ENCODE peak calls at places on chromosomes 6 and 20, in seven cellular contexts. One of them, this sample, is unnamed.

GRCh38 chr6:15452182-15452941 is 206.5 kb downstream of the JARID2 start:
- DNase-seq in SK-N-SH: no peak
- DNase-seq in transverse colon: no peak
- DNase-seq in stomach: no peak
- DNase-seq in A549: no peak
- DNase-seq in tibial nerve: no peak
- DNase-seq in sigmoid colon: no peak
- DNase-seq in this sample: no peak

GRCh38 chr20:21433329-21433890 is 36.1 kb upstream of the NKX2-4 start:
- DNase-seq in SK-N-SH: no peak
- DNase-seq in transverse colon: no peak
- DNase-seq in stomach: no peak
- DNase-seq in A549: peak
- DNase-seq in tibial nerve: no peak
- DNase-seq in sigmoid colon: no peak
- DNase-seq in this sample: no peak

GRCh38 chr6:111777357-111777756 is 95.9 kb downstream of the FYN start:
- DNase-seq in SK-N-SH: no peak
- DNase-seq in transverse colon: no peak
- DNase-seq in stomach: no peak
- DNase-seq in A549: no peak
- DNase-seq in tibial nerve: no peak
- DNase-seq in sigmoid colon: no peak
- DNase-seq in this sample: no peak

GRCh38 chr20:37288091-37288490 is 1.4 kb upstream of the MANBAL start:
- DNase-seq in SK-N-SH: no peak
- DNase-seq in transverse colon: no peak
- DNase-seq in stomach: no peak
- DNase-seq in A549: no peak
- DNase-seq in tibial nerve: no peak
- DNase-seq in sigmoid colon: no peak
- DNase-seq in this sample: no peak

GRCh38 chr20:32830437-32830836 is 10.7 kb downstream of the MAPRE1 start:
- DNase-seq in SK-N-SH: no peak
- DNase-seq in transverse colon: peak
- DNase-seq in stomach: no peak
- DNase-seq in A549: peak
- DNase-seq in tibial nerve: peak
- DNase-seq in sigmoid colon: no peak
- DNase-seq in this sample: no peak

GRCh38 chr20:60372822-60373221 is 414.6 kb downstream of the CDH26 start:
- DNase-seq in SK-N-SH: no peak
- DNase-seq in transverse colon: no peak
- DNase-seq in stomach: no peak
- DNase-seq in A549: no peak
- DNase-seq in tibial nerve: no peak
- DNase-seq in sigmoid colon: no peak
- DNase-seq in this sample: no peak

GRCh38 chr6:131510094-131510493 is 62.9 kb upstream of the ARG1 start:
- DNase-seq in SK-N-SH: no peak
- DNase-seq in transverse colon: peak
- DNase-seq in stomach: no peak
- DNase-seq in A549: no peak
- DNase-seq in tibial nerve: no peak
- DNase-seq in sigmoid colon: no peak
- DNase-seq in this sample: no peak

GRCh38 chr6:88914180-88914579 is 49.2 kb downstream of the RNGTT start:
- DNase-seq in SK-N-SH: no peak
- DNase-seq in transverse colon: no peak
- DNase-seq in stomach: no peak
- DNase-seq in A549: no peak
- DNase-seq in tibial nerve: no peak
- DNase-seq in sigmoid colon: no peak
- DNase-seq in this sample: no peak

GRCh38 chr6:56556751-56557540 is 85.7 kb downstream of the DST start:
- DNase-seq in SK-N-SH: no peak
- DNase-seq in transverse colon: no peak
- DNase-seq in stomach: no peak
- DNase-seq in A549: no peak
- DNase-seq in tibial nerve: no peak
- DNase-seq in sigmoid colon: no peak
- DNase-seq in this sample: no peak

GRCh38 chr6:82364087-82365010 is 732 bp downstream of the TPBG start:
- DNase-seq in SK-N-SH: peak
- DNase-seq in transverse colon: peak
- DNase-seq in stomach: peak
- DNase-seq in A549: peak
- DNase-seq in tibial nerve: peak
- DNase-seq in sigmoid colon: peak
- DNase-seq in this sample: no peak

GRCh38 chr20:36575066-36575743 is 1.8 kb downstream of the TGIF2 start:
- DNase-seq in SK-N-SH: peak
- DNase-seq in transverse colon: peak
- DNase-seq in stomach: peak
- DNase-seq in A549: peak
- DNase-seq in tibial nerve: peak
- DNase-seq in sigmoid colon: peak
- DNase-seq in this sample: no peak

GRCh38 chr20:56463428-56463827 is 5.0 kb upstream of the RTF2 start:
- DNase-seq in SK-N-SH: no peak
- DNase-seq in transverse colon: no peak
- DNase-seq in stomach: no peak
- DNase-seq in A549: no peak
- DNase-seq in tibial nerve: no peak
- DNase-seq in sigmoid colon: no peak
- DNase-seq in this sample: no peak

GRCh38 chr20:45779011-45779915 is 12.4 kb downstream of the WFDC3 start:
- DNase-seq in SK-N-SH: no peak
- DNase-seq in transverse colon: peak
- DNase-seq in stomach: peak
- DNase-seq in A549: peak
- DNase-seq in tibial nerve: peak
- DNase-seq in sigmoid colon: peak
- DNase-seq in this sample: peak

GRCh38 chr20:58286729-58287128 is 22.8 kb upstream of the RAB22A start:
- DNase-seq in SK-N-SH: no peak
- DNase-seq in transverse colon: no peak
- DNase-seq in stomach: no peak
- DNase-seq in A549: no peak
- DNase-seq in tibial nerve: no peak
- DNase-seq in sigmoid colon: no peak
- DNase-seq in this sample: no peak

GRCh38 chr6:43355862-43356590 is 13.4 kb downstream of the ZNF318 start:
- DNase-seq in SK-N-SH: peak
- DNase-seq in transverse colon: peak
- DNase-seq in stomach: no peak
- DNase-seq in A549: peak
- DNase-seq in tibial nerve: no peak
- DNase-seq in sigmoid colon: no peak
- DNase-seq in this sample: no peak

GRCh38 chr20:23510000-23510590 is 19.2 kb downstream of the CST8 start:
- DNase-seq in SK-N-SH: no peak
- DNase-seq in transverse colon: no peak
- DNase-seq in stomach: no peak
- DNase-seq in A549: no peak
- DNase-seq in tibial nerve: no peak
- DNase-seq in sigmoid colon: no peak
- DNase-seq in this sample: peak

DNA sequence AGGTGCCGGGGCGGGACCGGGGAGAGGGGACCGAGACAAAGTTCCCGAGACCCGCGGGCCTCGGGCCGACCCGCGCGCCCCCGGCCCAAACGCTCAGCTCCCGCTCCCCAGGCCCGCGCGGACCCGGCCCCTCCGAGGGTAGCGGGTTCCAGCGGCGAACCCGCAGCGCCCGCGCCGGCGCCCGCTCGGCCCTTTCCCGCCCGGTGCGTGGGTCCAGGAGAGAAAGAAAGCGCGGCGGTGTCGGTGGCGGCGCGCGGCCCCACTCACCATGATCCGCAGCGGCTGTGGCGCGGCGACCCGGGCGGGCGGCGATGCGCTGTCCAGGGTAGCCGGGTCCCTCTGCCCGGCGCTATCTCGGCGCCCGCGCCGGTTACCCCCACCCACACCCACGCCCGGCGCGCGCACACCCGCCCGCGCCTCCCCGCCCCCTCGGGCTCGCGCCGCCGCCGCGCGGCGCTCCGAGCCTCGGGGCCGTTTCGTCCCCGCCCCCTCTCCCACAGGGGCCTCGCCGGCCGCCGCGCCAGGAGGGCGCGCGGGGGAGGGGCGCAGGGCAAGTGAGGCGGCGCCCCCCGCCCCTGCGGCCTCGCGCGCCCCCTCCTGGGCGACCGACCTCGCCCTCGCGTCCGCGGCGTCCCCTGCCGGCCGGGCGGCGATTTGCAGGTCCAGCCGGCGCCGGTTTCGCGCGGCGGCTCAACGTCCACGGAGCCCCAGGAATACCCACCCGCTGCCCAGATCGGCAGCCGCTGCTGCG is at the start of gene ELOVL2:
- DNase-seq in SK-N-SH: peak
- DNase-seq in transverse colon: no peak
- DNase-seq in stomach: no peak
- DNase-seq in A549: peak
- DNase-seq in tibial nerve: no peak
- DNase-seq in sigmoid colon: no peak
- DNase-seq in this sample: no peak
- TF ChIP-seq EP300 in SK-N-SH: no peak
- TF ChIP-seq EP300 in transverse colon: no peak
- TF ChIP-seq EP300 in stomach: no peak
- TF ChIP-seq EP300 in A549: no peak
- TF ChIP-seq EP300 in tibial nerve: no peak
- TF ChIP-seq EP300 in sigmoid colon: no peak
- TF ChIP-seq EP300 in this sample: no peak

DNA sequence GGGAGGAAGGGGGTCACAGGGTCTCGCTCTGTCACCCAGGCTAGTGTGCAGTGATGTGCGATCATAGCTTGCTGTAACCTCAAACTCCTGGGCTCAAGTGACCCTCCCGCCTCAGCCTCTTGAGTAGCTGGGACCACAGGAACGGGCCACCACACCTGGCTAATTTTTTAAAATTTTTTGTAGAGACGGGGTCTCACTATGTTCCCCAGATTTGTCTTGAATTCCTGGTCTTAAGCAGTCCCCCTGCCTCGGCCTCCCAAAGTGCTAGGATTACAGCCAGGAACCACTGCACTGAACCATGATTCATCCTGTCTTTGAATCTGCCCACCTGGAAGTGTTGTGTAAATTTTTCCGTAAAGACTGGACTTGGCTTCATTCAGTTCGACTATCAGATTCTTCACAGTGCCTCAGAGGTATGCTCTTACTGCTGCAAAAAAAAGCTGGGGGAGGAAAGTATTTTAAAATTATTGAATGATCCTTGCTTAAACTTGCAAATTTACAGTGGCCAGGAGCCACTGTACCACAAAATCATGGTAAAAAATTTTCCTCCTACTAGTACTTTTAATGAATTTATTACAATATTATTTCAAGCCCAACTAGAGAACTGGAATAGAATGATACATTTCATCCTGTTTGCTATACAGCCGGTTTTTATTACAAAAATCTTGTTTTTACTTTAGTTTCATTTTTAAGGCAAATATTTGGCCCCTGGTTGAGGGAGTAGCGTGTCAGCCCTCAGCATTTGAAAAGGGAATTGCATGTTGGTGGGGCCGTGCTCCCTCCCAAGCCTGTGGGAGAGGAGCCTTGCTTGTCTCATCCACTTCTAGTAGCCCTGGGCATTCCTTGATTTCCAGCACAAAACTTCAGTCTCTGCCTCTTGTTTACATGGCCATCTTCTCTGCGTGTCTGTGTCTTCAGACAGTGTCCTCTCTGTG is 202.5 kb upstream of the SGK1 start:
- DNase-seq in SK-N-SH: no peak
- DNase-seq in transverse colon: no peak
- DNase-seq in stomach: no peak
- DNase-seq in A549: no peak
- DNase-seq in tibial nerve: no peak
- DNase-seq in sigmoid colon: no peak
- DNase-seq in this sample: no peak
- TF ChIP-seq EP300 in SK-N-SH: no peak
- TF ChIP-seq EP300 in transverse colon: no peak
- TF ChIP-seq EP300 in stomach: no peak
- TF ChIP-seq EP300 in A549: no peak
- TF ChIP-seq EP300 in tibial nerve: no peak
- TF ChIP-seq EP300 in sigmoid colon: no peak
- TF ChIP-seq EP300 in this sample: no peak

GRCh38 chr6:151804585-151805285 is 2.7 kb upstream of the ESR1 start:
- DNase-seq in SK-N-SH: no peak
- DNase-seq in transverse colon: no peak
- DNase-seq in stomach: no peak
- DNase-seq in A549: no peak
- DNase-seq in tibial nerve: no peak
- DNase-seq in sigmoid colon: no peak
- DNase-seq in this sample: no peak
- TF ChIP-seq EP300 in SK-N-SH: no peak
- TF ChIP-seq EP300 in transverse colon: no peak
- TF ChIP-seq EP300 in stomach: no peak
- TF ChIP-seq EP300 in A549: no peak
- TF ChIP-seq EP300 in tibial nerve: no peak
- TF ChIP-seq EP300 in sigmoid colon: no peak
- TF ChIP-seq EP300 in this sample: no peak

GRCh38 chr20:52003976-52004375 is 187.6 kb downstream of the ZFP64 start:
- DNase-seq in SK-N-SH: no peak
- DNase-seq in transverse colon: no peak
- DNase-seq in stomach: no peak
- DNase-seq in A549: no peak
- DNase-seq in tibial nerve: no peak
- DNase-seq in sigmoid colon: no peak
- DNase-seq in this sample: no peak

GRCh38 chr20:52003415-52003814 is 188.2 kb downstream of the ZFP64 start:
- DNase-seq in SK-N-SH: no peak
- DNase-seq in transverse colon: no peak
- DNase-seq in stomach: no peak
- DNase-seq in A549: no peak
- DNase-seq in tibial nerve: no peak
- DNase-seq in sigmoid colon: no peak
- DNase-seq in this sample: no peak

GRCh38 chr20:52004720-52005119 is 186.9 kb downstream of the ZFP64 start:
- DNase-seq in SK-N-SH: no peak
- DNase-seq in transverse colon: no peak
- DNase-seq in stomach: no peak
- DNase-seq in A549: no peak
- DNase-seq in tibial nerve: no peak
- DNase-seq in sigmoid colon: no peak
- DNase-seq in this sample: no peak

DNA sequence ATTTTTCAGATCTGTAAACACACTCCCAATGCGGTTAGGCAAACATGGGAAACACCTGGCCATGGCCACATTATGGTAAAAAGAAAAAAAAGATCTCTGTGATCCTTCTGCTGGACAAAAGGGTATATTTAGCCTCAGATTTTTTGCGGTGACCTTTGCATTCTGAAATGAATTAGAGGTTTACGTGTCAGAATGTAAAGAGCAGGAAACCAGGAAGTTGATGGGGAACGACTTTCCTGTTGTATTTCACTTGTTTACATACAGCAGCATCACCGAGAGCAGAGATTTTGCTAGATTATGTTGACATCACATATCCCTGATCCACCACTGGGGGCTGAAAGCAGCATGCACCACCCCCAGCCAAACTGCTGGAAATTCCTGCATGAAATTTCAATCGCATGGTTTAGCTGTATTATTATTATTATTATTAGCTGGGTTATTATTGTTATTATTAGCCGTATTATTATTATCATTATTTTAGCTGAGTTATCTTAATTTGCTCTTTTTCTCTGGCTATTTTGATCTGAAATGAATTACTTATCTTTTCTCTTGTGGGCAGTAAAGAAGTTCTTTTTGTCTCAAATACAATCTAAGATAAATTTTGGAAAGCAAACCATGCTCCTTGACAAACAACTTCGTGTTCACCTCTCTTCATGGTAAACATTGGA is 189.4 kb downstream of the ZFP64 start:
- DNase-seq in SK-N-SH: peak
- DNase-seq in transverse colon: no peak
- DNase-seq in stomach: no peak
- DNase-seq in A549: peak
- DNase-seq in tibial nerve: no peak
- DNase-seq in sigmoid colon: no peak
- DNase-seq in this sample: no peak
- TF ChIP-seq EP300 in SK-N-SH: no peak
- TF ChIP-seq EP300 in transverse colon: no peak
- TF ChIP-seq EP300 in stomach: no peak
- TF ChIP-seq EP300 in A549: no peak
- TF ChIP-seq EP300 in tibial nerve: no peak
- TF ChIP-seq EP300 in sigmoid colon: no peak
- TF ChIP-seq EP300 in this sample: no peak

This sample was measured in esophagus muscularis mucosa.